ENCODE peak calls at places on chromosomes 16 and 17, in nine cellular contexts. A is left ventricle myocardium inferior, P is sigmoid colon, E is left lung, G is neuronal stem cell, S is A549, Q is HCT116, Y is ovary, R is SJCRH30. K is an unnamed sample. For H3K4me1, the result is how much of the 10 kb centered on the place peaks cover.

GRCh38 chr16:66382171-66382965 is 15.9 kb downstream of the CDH5 start:
- DNase-seq in A (no peak), P (peak), E (peak), G (no peak), S (peak), Q (no peak), Y (no peak), R (peak), K (no peak)

GRCh38 chr17:79979201-79979840 is 56.4 kb downstream of the TBC1D16 start:
- DNase-seq in A (no peak), P (peak), E (no peak), G (no peak), S (no peak), Q (no peak), Y (no peak), R (no peak), K (no peak)

GRCh38 chr17:30701498-30701989 is 122.9 kb downstream of the CRLF3 start:
- DNase-seq in A (no peak), P (no peak), E (no peak), G (no peak), S (no peak), Q (no peak), Y (no peak), R (no peak), K (no peak)

GRCh38 chr17:27860971-27861669 is 32.0 kb downstream of the LYRM9 start:
- DNase-seq in A (no peak), P (no peak), E (no peak), G (no peak), S (no peak), Q (no peak), Y (no peak), R (no peak), K (peak)

GRCh38 chr17:71792966-71793365 is 327.9 kb upstream of the SOX9 start:
- DNase-seq in A (no peak), P (no peak), E (no peak), G (no peak), S (no peak), Q (no peak), Y (no peak), R (no peak), K (no peak)

GRCh38 chr16:54193656-54194007 is 93.0 kb downstream of the IRX3 start:
- DNase-seq in A (peak), P (peak), E (peak), G (peak), S (peak), Q (peak), Y (peak), R (peak), K (peak)

GRCh38 chr17:81512984-81513668 is 527 bp upstream of the ACTG1 start:
- DNase-seq in A (peak), P (peak), E (peak), G (peak), S (peak), Q (no peak), Y (peak), R (peak), K (peak)

GRCh38 chr17:61414936-61415251 is 15.3 kb downstream of the TBX2 start:
- DNase-seq in A (no peak), P (no peak), E (peak), G (no peak), S (no peak), Q (no peak), Y (no peak), R (no peak), K (no peak)

GRCh38 chr17:16255481-16255901 is 38.5 kb downstream of the PIGL start:
- DNase-seq in A (peak), P (peak), E (peak), G (peak), S (no peak), Q (no peak), Y (peak), R (no peak), K (peak)

GRCh38 chr17:17439971-17440843 is 36.6 kb upstream of the MED9 start:
- DNase-seq in A (peak), P (no peak), E (peak), G (peak), S (peak), Q (peak), Y (no peak), R (peak), K (peak)

GRCh38 chr16:89446136-89446974 is 44.0 kb downstream of the ANKRD11 start:
- DNase-seq in A (no peak), P (no peak), E (no peak), G (no peak), S (no peak), Q (no peak), Y (no peak), R (peak), K (no peak)

GRCh38 chr17:29341726-29342125 is 47.8 kb upstream of the NUFIP2 start:
- DNase-seq in A (no peak), P (no peak), E (no peak), G (no peak), S (no peak), Q (no peak), Y (no peak), R (no peak), K (no peak)

GRCh38 chr16:15777533-15778203 is 79.2 kb downstream of the MYH11 start:
- DNase-seq in A (no peak), P (peak), E (no peak), G (peak), S (peak), Q (peak), Y (no peak), R (peak), K (peak)

GRCh38 chr17:35164716-35165115 is 17.1 kb downstream of the UNC45B start:
- DNase-seq in A (no peak), P (peak), E (no peak), G (no peak), S (no peak), Q (no peak), Y (no peak), R (no peak), K (no peak)

GRCh38 chr17:35645923-35646322 is 58.8 kb downstream of the AP2B1 start:
- DNase-seq in A (no peak), P (no peak), E (no peak), G (no peak), S (no peak), Q (no peak), Y (no peak), R (no peak), K (no peak)

GRCh38 chr17:75876938-75877751 is 1.2 kb downstream of the TRIM47 start:
- DNase-seq in A (peak), P (peak), E (peak), G (no peak), S (peak), Q (peak), Y (peak), R (peak), K (peak)

GRCh38 chr17:17107891-17108680 is 65.8 kb downstream of the MPRIP start:
- DNase-seq in A (peak), P (no peak), E (no peak), G (no peak), S (no peak), Q (no peak), Y (no peak), R (no peak), K (no peak)

GRCh38 chr16:87303431-87303930 is 13.7 kb downstream of the C16orf95 start:
- DNase-seq in A (no peak), P (no peak), E (no peak), G (no peak), S (no peak), Q (no peak), Y (no peak), R (no peak), K (peak)

GRCh38 chr16:16051132-16051531 is 101.7 kb downstream of the ABCC1 start:
- DNase-seq in A (no peak), P (no peak), E (no peak), G (no peak), S (no peak), Q (no peak), Y (no peak), R (no peak), K (no peak)

GRCh38 chr16:4689091-4689671 is 4.2 kb upstream of the NUDT16L1 start:
- DNase-seq in A (no peak), P (no peak), E (no peak), G (no peak), S (no peak), Q (no peak), Y (peak), R (no peak), K (no peak)

GRCh38 chr16:55499951-55500350 is 8.9 kb upstream of the LPCAT2 start:
- DNase-seq in A (no peak), P (peak), E (no peak), G (no peak), S (no peak), Q (peak), Y (no peak), R (peak), K (no peak)

GRCh38 chr16:49857423-49858181 is 1.7 kb upstream of the ZNF423 start:
- DNase-seq in A (peak), P (peak), E (no peak), G (peak), S (peak), Q (peak), Y (peak), R (peak), K (peak)

GRCh38 chr16:66337434-66338188 is 28.9 kb upstream of the CDH5 start:
- DNase-seq in A (no peak), P (no peak), E (no peak), G (no peak), S (no peak), Q (no peak), Y (no peak), R (no peak), K (no peak)

GRCh38 chr16:2003827-2004641 is 5.6 kb downstream of the ZNF598 start:
- DNase-seq in A (peak), P (peak), E (peak), G (peak), S (peak), Q (peak), Y (peak), R (peak), K (peak)

GRCh38 chr16:57061084-57061905 is 31.1 kb upstream of the CPNE2 start:
- DNase-seq in A (peak), P (peak), E (peak), G (no peak), S (no peak), Q (no peak), Y (peak), R (peak), K (peak)

GRCh38 chr16:7921360-7921759 is 588.7 kb downstream of the RBFOX1 start:
- DNase-seq in A (no peak), P (no peak), E (no peak), G (no peak), S (no peak), Q (no peak), Y (no peak), R (no peak), K (no peak)

GRCh38 chr16:89410794-89411309 is 79.5 kb downstream of the ANKRD11 start:
- DNase-seq in A (peak), P (peak), E (peak), G (no peak), S (no peak), Q (no peak), Y (peak), R (peak), K (peak)

GRCh38 chr17:83132251-83133081 is 53.1 kb downstream of the METRNL start:
- DNase-seq in A (peak), P (peak), E (no peak), G (no peak), S (no peak), Q (no peak), Y (no peak), R (no peak), K (no peak)
- H3K4me1 ChIP-seq in A (under half), P (under half), E (under half), G (under half), S (under half), Q (under half), Y (under half), R (under half), K (under half)

DNA sequence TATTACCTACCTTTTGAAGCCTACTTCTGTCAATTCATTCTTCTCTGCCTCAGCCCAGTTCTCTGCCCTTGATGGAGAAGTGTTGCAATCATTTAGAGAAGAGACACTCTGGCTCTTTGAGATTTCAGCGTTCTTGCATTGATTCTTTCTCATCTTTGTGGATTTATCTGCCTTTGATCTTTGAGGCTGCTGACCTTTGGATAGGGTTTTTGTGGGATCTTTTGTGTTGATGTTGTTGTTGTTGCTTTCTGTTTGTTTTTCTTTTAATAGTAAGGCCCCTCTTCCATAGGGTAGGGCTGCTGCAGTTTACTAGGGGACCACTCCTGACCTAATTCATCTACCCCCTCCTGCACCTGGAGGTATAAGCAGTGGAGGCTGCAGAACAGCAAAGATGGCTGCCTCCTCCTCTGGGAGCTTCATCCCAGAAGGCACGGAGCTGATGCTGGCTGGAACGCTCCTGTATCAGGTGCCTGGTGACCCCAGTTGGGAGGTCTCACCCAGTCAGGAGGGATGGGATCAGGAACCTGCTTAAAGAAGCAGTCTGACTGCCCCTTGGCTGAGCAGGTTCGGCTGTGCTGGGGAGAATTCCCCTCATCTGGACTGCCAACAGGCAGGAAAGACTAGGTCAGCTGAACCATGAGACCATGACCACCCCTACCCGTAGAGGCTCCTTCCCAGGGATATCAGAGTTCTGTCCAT is 28.0 kb downstream of the NFATC3 start:
- DNase-seq in A (no peak), P (no peak), E (no peak), G (no peak), S (no peak), Q (no peak), Y (no peak), R (no peak), K (peak)
- H3K4me1 ChIP-seq in A (under half), P (under half), E (under half), G (under half), S (under half), Q (under half), Y (under half), R (under half), K (half or more)

DNA sequence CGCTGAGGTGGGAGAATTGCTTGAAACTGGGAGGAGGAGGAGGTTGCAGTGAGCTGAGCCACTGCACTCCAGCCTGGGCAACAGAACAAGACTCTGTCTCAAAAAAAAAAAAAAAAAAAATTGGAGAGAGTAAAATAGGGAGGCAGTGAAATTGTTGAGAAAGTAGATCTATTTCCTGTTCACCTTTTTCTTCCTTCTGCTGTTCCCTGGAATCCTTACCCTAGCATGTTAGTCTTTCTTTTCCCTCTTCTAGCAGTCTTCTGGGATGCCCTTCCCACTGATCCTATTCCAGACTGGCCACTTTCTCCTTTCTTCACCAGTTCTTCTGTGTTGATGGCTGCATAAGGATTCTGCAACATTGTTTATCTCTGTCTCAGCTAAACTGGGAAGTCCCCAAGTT is 3.1 kb downstream of the NME2 start:
- DNase-seq in A (no peak), P (no peak), E (no peak), G (no peak), S (no peak), Q (no peak), Y (no peak), R (no peak), K (no peak)
- H3K4me1 ChIP-seq in A (under half), P (under half), E (under half), G (under half), S (under half), Q (under half), Y (under half), R (under half), K (under half)

GRCh38 chr16:81818514-81819304 is 39.6 kb downstream of the PLCG2 start:
- DNase-seq in A (no peak), P (no peak), E (no peak), G (no peak), S (no peak), Q (no peak), Y (no peak), R (no peak), K (no peak)

GRCh38 chr16:81826523-81826922 is 47.4 kb downstream of the PLCG2 start:
- DNase-seq in A (no peak), P (no peak), E (no peak), G (no peak), S (no peak), Q (no peak), Y (no peak), R (no peak), K (no peak)

GRCh38 chr16:81821422-81822128 is 42.5 kb downstream of the PLCG2 start:
- DNase-seq in A (no peak), P (no peak), E (no peak), G (no peak), S (no peak), Q (no peak), Y (no peak), R (no peak), K (no peak)

GRCh38 chr16:81823734-81824133 is 44.6 kb downstream of the PLCG2 start:
- DNase-seq in A (no peak), P (no peak), E (no peak), G (no peak), S (no peak), Q (no peak), Y (no peak), R (no peak), K (no peak)

DNA sequence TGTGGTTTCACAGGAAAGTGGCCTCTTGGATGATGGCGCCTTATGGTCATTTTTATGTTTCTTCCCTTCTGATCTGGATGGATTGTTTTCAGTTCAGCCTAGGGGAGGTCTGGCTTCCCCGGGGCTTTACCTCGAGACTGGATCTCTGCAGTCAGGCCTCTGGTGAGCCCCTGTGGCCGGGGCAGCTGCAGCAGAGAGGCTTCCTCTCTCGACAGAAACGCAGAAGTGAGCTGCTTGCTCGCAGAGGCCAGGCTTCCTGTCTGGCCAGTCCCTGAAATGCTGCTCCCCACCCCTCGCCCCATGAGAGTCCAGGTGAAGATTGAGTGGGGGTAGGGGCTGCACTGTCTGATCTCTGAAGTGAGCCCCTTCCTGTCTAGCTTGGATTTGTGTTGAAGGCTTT is 44.0 kb downstream of the PLCG2 start:
- DNase-seq in A (peak), P (no peak), E (peak), G (no peak), S (no peak), Q (no peak), Y (no peak), R (no peak), K (no peak)
- H3K4me1 ChIP-seq in A (under half), P (under half), E (under half), G (under half), S (under half), Q (under half), Y (under half), R (under half), K (under half)

GRCh38 chr17:48442819-48443218 is 12.8 kb upstream of the SKAP1 start:
- DNase-seq in A (no peak), P (no peak), E (no peak), G (no peak), S (no peak), Q (no peak), Y (no peak), R (no peak), K (no peak)
- H3K4me1 ChIP-seq in A (under half), P (under half), E (under half), G (under half), S (under half), Q (under half), Y (under half), R (under half), K (under half)

GRCh38 chr16:84995666-84996065 is 15.7 kb downstream of the ZDHHC7 start:
- DNase-seq in A (no peak), P (no peak), E (no peak), G (no peak), S (no peak), Q (no peak), Y (no peak), R (no peak), K (no peak)
- H3K4me1 ChIP-seq in A (half or more), P (half or more), E (half or more), G (under half), S (half or more), Q (under half), Y (under half), R (under half), K (half or more)

DNA sequence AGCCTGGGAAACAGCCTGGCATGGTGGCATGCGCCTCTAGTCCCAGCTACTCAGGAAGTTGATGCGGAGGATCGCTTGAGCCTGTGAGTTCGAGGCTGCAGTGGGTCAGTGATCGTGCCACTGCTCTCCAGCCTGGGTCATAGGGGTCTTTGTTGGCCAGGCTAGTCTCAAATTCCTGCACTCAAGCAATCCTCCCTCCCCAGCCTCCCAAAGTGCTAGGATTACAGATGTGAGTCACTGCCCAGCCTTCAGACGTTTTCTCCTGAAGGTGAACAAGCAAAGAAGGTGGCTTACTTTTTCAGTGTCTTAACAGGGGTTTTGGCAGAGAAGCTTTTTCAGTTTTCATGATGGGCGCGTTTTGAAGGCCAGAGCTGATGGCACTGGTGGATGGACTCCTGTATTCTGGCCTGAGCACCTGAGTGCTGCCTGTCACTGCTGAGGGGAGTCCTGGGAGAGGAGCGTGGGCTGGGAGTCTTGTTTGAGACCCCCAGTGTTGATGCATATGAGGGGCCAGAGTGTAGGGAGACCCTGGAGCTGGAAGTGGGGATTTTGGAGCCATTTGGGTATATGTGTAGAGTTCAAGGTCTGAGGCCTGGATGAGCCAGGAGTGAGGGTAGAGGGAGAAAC is 41.4 kb downstream of the FOXK2 start:
- DNase-seq in A (no peak), P (no peak), E (no peak), G (no peak), S (no peak), Q (no peak), Y (no peak), R (no peak), K (no peak)
- H3K4me1 ChIP-seq in A (half or more), P (half or more), E (under half), G (under half), S (under half), Q (under half), Y (under half), R (under half), K (half or more)

GRCh38 chr16:19223235-19223847 is 55.3 kb downstream of the SYT17 start:
- DNase-seq in A (no peak), P (no peak), E (no peak), G (peak), S (no peak), Q (peak), Y (no peak), R (no peak), K (peak)
- H3K4me1 ChIP-seq in A (under half), P (under half), E (under half), G (under half), S (under half), Q (under half), Y (under half), R (under half), K (under half)

K was measured in HepG2.